ENCODE peak calls at places on chromosomes 3 and 15, in seven cellular contexts. One of them, this sample, is unnamed.

GRCh38 chr15:101732772-101733171 is 8.5 kb upstream of the TARS3 start:
- DNase-seq in psoas muscle: no peak
- DNase-seq in WERI-Rb-1: no peak
- DNase-seq in dorsolateral prefrontal cortex: no peak
- DNase-seq in BJ: no peak
- DNase-seq in Peyer's patch: no peak
- DNase-seq in HepG2: no peak
- DNase-seq in this sample: no peak

GRCh38 chr3:147008886-147009285 is 397.5 kb downstream of the ZIC4 start:
- DNase-seq in psoas muscle: no peak
- DNase-seq in BJ: peak
- DNase-seq in WERI-Rb-1: no peak
- DNase-seq in dorsolateral prefrontal cortex: no peak
- DNase-seq in HepG2: no peak
- DNase-seq in Peyer's patch: no peak
- DNase-seq in this sample: no peak

GRCh38 chr3:192727032-192727847 is at the start of gene FGF12:
- DNase-seq in WERI-Rb-1: peak
- DNase-seq in psoas muscle: peak
- DNase-seq in Peyer's patch: peak
- DNase-seq in dorsolateral prefrontal cortex: peak
- DNase-seq in HepG2: peak
- DNase-seq in BJ: no peak
- DNase-seq in this sample: peak

GRCh38 chr15:40338921-40339620 is 1.7 kb downstream of the CCDC9B start:
- DNase-seq in BJ: peak
- DNase-seq in dorsolateral prefrontal cortex: no peak
- DNase-seq in HepG2: peak
- DNase-seq in psoas muscle: peak
- DNase-seq in WERI-Rb-1: no peak
- DNase-seq in Peyer's patch: no peak
- DNase-seq in this sample: peak

GRCh38 chr3:78077178-78077577 is 1037.3 kb downstream of the ROBO2 start:
- DNase-seq in HepG2: no peak
- DNase-seq in Peyer's patch: no peak
- DNase-seq in dorsolateral prefrontal cortex: no peak
- DNase-seq in psoas muscle: no peak
- DNase-seq in WERI-Rb-1: no peak
- DNase-seq in BJ: no peak
- DNase-seq in this sample: no peak

GRCh38 chr3:177071496-177072156 is 125.7 kb downstream of the TBL1XR1 start:
- DNase-seq in BJ: no peak
- DNase-seq in Peyer's patch: no peak
- DNase-seq in WERI-Rb-1: no peak
- DNase-seq in HepG2: no peak
- DNase-seq in dorsolateral prefrontal cortex: no peak
- DNase-seq in psoas muscle: no peak
- DNase-seq in this sample: no peak

GRCh38 chr15:59614153-59614552 is 2.6 kb downstream of the GCNT3 start:
- DNase-seq in dorsolateral prefrontal cortex: no peak
- DNase-seq in WERI-Rb-1: no peak
- DNase-seq in psoas muscle: no peak
- DNase-seq in BJ: no peak
- DNase-seq in HepG2: no peak
- DNase-seq in Peyer's patch: no peak
- DNase-seq in this sample: no peak

GRCh38 chr3:33883538-33884203 is 85.2 kb downstream of the PDCD6IP start:
- DNase-seq in HepG2: peak
- DNase-seq in psoas muscle: no peak
- DNase-seq in dorsolateral prefrontal cortex: peak
- DNase-seq in Peyer's patch: no peak
- DNase-seq in WERI-Rb-1: peak
- DNase-seq in BJ: no peak
- DNase-seq in this sample: no peak

GRCh38 chr15:94266000-94266399 is 34.6 kb downstream of the MCTP2 start:
- DNase-seq in HepG2: peak
- DNase-seq in dorsolateral prefrontal cortex: no peak
- DNase-seq in BJ: no peak
- DNase-seq in Peyer's patch: no peak
- DNase-seq in psoas muscle: no peak
- DNase-seq in WERI-Rb-1: no peak
- DNase-seq in this sample: no peak

GRCh38 chr3:188827593-188827992 is 344.2 kb upstream of the TPRG1 start:
- DNase-seq in Peyer's patch: no peak
- DNase-seq in HepG2: no peak
- DNase-seq in dorsolateral prefrontal cortex: no peak
- DNase-seq in WERI-Rb-1: no peak
- DNase-seq in psoas muscle: no peak
- DNase-seq in BJ: no peak
- DNase-seq in this sample: no peak

GRCh38 chr3:177679568-177680441 is 482.5 kb upstream of the TBL1XR1 start:
- DNase-seq in Peyer's patch: no peak
- DNase-seq in WERI-Rb-1: no peak
- DNase-seq in HepG2: no peak
- DNase-seq in psoas muscle: peak
- DNase-seq in dorsolateral prefrontal cortex: no peak
- DNase-seq in BJ: no peak
- DNase-seq in this sample: no peak

GRCh38 chr3:85081191-85081895 is 122.6 kb downstream of the CADM2 start:
- DNase-seq in dorsolateral prefrontal cortex: peak
- DNase-seq in psoas muscle: no peak
- DNase-seq in BJ: no peak
- DNase-seq in WERI-Rb-1: no peak
- DNase-seq in HepG2: no peak
- DNase-seq in Peyer's patch: no peak
- DNase-seq in this sample: no peak

GRCh38 chr15:70584441-70584837 is 178.9 kb downstream of the UACA start:
- DNase-seq in dorsolateral prefrontal cortex: no peak
- DNase-seq in HepG2: no peak
- DNase-seq in BJ: no peak
- DNase-seq in psoas muscle: no peak
- DNase-seq in Peyer's patch: no peak
- DNase-seq in WERI-Rb-1: no peak
- DNase-seq in this sample: no peak

GRCh38 chr15:72236381-72237285 is 5.6 kb upstream of the PKM start:
- DNase-seq in dorsolateral prefrontal cortex: peak
- DNase-seq in BJ: no peak
- DNase-seq in WERI-Rb-1: peak
- DNase-seq in HepG2: no peak
- DNase-seq in psoas muscle: no peak
- DNase-seq in Peyer's patch: no peak
- DNase-seq in this sample: no peak

GRCh38 chr3:138649134-138649533 is 40.6 kb downstream of the FAIM start:
- DNase-seq in dorsolateral prefrontal cortex: no peak
- DNase-seq in HepG2: no peak
- DNase-seq in WERI-Rb-1: no peak
- DNase-seq in BJ: no peak
- DNase-seq in psoas muscle: no peak
- DNase-seq in Peyer's patch: no peak
- DNase-seq in this sample: no peak

GRCh38 chr3:44915702-44916438 is 41.5 kb downstream of the TGM4 start:
- DNase-seq in BJ: no peak
- DNase-seq in Peyer's patch: no peak
- DNase-seq in HepG2: peak
- DNase-seq in psoas muscle: no peak
- DNase-seq in dorsolateral prefrontal cortex: no peak
- DNase-seq in WERI-Rb-1: no peak
- DNase-seq in this sample: no peak
- TF ChIP-seq CTCF in BJ: no peak
- TF ChIP-seq CTCF in Peyer's patch: no peak
- TF ChIP-seq CTCF in HepG2: no peak
- TF ChIP-seq CTCF in psoas muscle: no peak
- TF ChIP-seq CTCF in dorsolateral prefrontal cortex: no peak
- TF ChIP-seq CTCF in WERI-Rb-1: no peak
- TF ChIP-seq CTCF in this sample: no peak

DNA sequence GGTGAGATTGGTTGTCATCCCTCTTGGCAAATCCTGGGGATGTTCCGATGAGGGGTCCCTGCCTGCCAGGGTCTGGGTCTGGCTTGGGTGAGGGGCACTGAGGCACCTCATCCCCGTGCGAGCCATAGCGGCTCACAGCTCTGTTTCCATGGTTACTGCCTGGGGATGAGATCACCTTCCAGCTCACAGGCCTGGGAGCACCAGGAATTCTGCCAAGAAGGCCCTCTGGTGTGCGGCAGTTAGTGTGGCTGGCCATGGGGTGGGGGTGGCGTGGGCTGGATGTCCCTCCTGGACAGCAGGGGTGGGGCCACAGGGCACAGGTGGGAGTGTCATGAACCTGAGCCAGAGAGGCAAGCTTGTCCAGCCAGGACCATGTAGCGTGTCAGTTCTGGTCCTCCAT is 22.1 kb upstream of the PRR23E start:
- DNase-seq in WERI-Rb-1: peak
- DNase-seq in psoas muscle: no peak
- DNase-seq in HepG2: no peak
- DNase-seq in dorsolateral prefrontal cortex: peak
- DNase-seq in Peyer's patch: no peak
- DNase-seq in BJ: peak
- DNase-seq in this sample: no peak
- TF ChIP-seq CTCF in WERI-Rb-1: no peak
- TF ChIP-seq CTCF in psoas muscle: no peak
- TF ChIP-seq CTCF in HepG2: no peak
- TF ChIP-seq CTCF in dorsolateral prefrontal cortex: no peak
- TF ChIP-seq CTCF in Peyer's patch: no peak
- TF ChIP-seq CTCF in BJ: peak
- TF ChIP-seq CTCF in this sample: no peak

GRCh38 chr3:46371802-46372340 is 1.1 kb downstream of the CCR5 start:
- DNase-seq in HepG2: no peak
- DNase-seq in psoas muscle: no peak
- DNase-seq in Peyer's patch: no peak
- DNase-seq in WERI-Rb-1: no peak
- DNase-seq in dorsolateral prefrontal cortex: no peak
- DNase-seq in BJ: no peak
- DNase-seq in this sample: no peak

GRCh38 chr3:46375214-46375613 is 4.5 kb downstream of the CCR5 start:
- DNase-seq in Peyer's patch: no peak
- DNase-seq in HepG2: no peak
- DNase-seq in WERI-Rb-1: no peak
- DNase-seq in dorsolateral prefrontal cortex: no peak
- DNase-seq in psoas muscle: no peak
- DNase-seq in BJ: no peak
- DNase-seq in this sample: no peak

GRCh38 chr3:46374755-46375154 is 4.0 kb downstream of the CCR5 start:
- DNase-seq in HepG2: no peak
- DNase-seq in dorsolateral prefrontal cortex: no peak
- DNase-seq in WERI-Rb-1: no peak
- DNase-seq in BJ: no peak
- DNase-seq in Peyer's patch: no peak
- DNase-seq in psoas muscle: no peak
- DNase-seq in this sample: no peak

GRCh38 chr3:46370784-46371183 is at the start of gene CCR5:
- DNase-seq in psoas muscle: no peak
- DNase-seq in WERI-Rb-1: no peak
- DNase-seq in HepG2: no peak
- DNase-seq in BJ: no peak
- DNase-seq in Peyer's patch: no peak
- DNase-seq in dorsolateral prefrontal cortex: no peak
- DNase-seq in this sample: no peak

GRCh38 chr3:46372492-46373359 is 2.0 kb downstream of the CCR5 start:
- DNase-seq in HepG2: no peak
- DNase-seq in Peyer's patch: no peak
- DNase-seq in psoas muscle: no peak
- DNase-seq in dorsolateral prefrontal cortex: no peak
- DNase-seq in WERI-Rb-1: no peak
- DNase-seq in BJ: no peak
- DNase-seq in this sample: no peak
- TF ChIP-seq CTCF in HepG2: peak
- TF ChIP-seq CTCF in Peyer's patch: peak
- TF ChIP-seq CTCF in psoas muscle: peak
- TF ChIP-seq CTCF in dorsolateral prefrontal cortex: peak
- TF ChIP-seq CTCF in WERI-Rb-1: peak
- TF ChIP-seq CTCF in BJ: peak
- TF ChIP-seq CTCF in this sample: peak

DNA sequence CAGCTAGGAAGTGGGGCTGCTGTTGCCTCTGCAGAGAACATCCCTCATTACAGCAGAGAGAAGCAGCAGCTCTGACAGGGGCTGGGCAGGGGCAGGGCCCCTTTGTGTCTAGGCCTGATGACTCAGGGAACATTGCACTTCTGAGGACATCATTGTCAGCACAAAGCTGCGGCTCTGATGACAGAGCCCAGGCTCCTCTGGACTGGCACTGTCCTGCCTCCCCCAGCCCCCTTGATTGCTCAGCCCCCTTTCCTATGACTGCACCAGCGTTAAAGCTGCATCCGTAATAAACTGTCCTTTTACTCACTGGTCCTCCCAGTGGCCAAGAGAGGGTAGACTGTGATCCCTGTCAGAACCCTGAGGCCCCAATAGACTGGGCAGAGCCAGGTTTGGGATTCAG is 18.3 kb downstream of the TRH start:
- DNase-seq in Peyer's patch: no peak
- DNase-seq in BJ: no peak
- DNase-seq in psoas muscle: no peak
- DNase-seq in WERI-Rb-1: peak
- DNase-seq in dorsolateral prefrontal cortex: no peak
- DNase-seq in HepG2: peak
- DNase-seq in this sample: no peak
- TF ChIP-seq CTCF in Peyer's patch: no peak
- TF ChIP-seq CTCF in BJ: peak
- TF ChIP-seq CTCF in psoas muscle: no peak
- TF ChIP-seq CTCF in WERI-Rb-1: peak
- TF ChIP-seq CTCF in dorsolateral prefrontal cortex: no peak
- TF ChIP-seq CTCF in HepG2: peak
- TF ChIP-seq CTCF in this sample: peak

GRCh38 chr3:25690768-25691548 is 26.3 kb upstream of the TOP2B start:
- DNase-seq in BJ: no peak
- DNase-seq in dorsolateral prefrontal cortex: no peak
- DNase-seq in psoas muscle: no peak
- DNase-seq in WERI-Rb-1: no peak
- DNase-seq in HepG2: no peak
- DNase-seq in Peyer's patch: no peak
- DNase-seq in this sample: no peak
- TF ChIP-seq CTCF in BJ: no peak
- TF ChIP-seq CTCF in dorsolateral prefrontal cortex: no peak
- TF ChIP-seq CTCF in psoas muscle: no peak
- TF ChIP-seq CTCF in WERI-Rb-1: no peak
- TF ChIP-seq CTCF in HepG2: no peak
- TF ChIP-seq CTCF in Peyer's patch: no peak
- TF ChIP-seq CTCF in this sample: no peak

GRCh38 chr3:52233968-52234367 is 5.0 kb downstream of the TWF2 start:
- DNase-seq in BJ: no peak
- DNase-seq in HepG2: no peak
- DNase-seq in dorsolateral prefrontal cortex: peak
- DNase-seq in psoas muscle: peak
- DNase-seq in WERI-Rb-1: no peak
- DNase-seq in Peyer's patch: no peak
- DNase-seq in this sample: peak

GRCh38 chr3:52232279-52233107 is 6.5 kb downstream of the TWF2 start:
- DNase-seq in HepG2: no peak
- DNase-seq in WERI-Rb-1: no peak
- DNase-seq in BJ: no peak
- DNase-seq in psoas muscle: peak
- DNase-seq in Peyer's patch: peak
- DNase-seq in dorsolateral prefrontal cortex: no peak
- DNase-seq in this sample: no peak

GRCh38 chr3:52233108-52233591 is 5.8 kb downstream of the TWF2 start:
- DNase-seq in Peyer's patch: peak
- DNase-seq in BJ: no peak
- DNase-seq in HepG2: no peak
- DNase-seq in dorsolateral prefrontal cortex: no peak
- DNase-seq in WERI-Rb-1: no peak
- DNase-seq in psoas muscle: peak
- DNase-seq in this sample: no peak

GRCh38 chr3:52236424-52236886 is 2.5 kb downstream of the TWF2 start:
- DNase-seq in HepG2: no peak
- DNase-seq in Peyer's patch: peak
- DNase-seq in WERI-Rb-1: no peak
- DNase-seq in BJ: no peak
- DNase-seq in dorsolateral prefrontal cortex: no peak
- DNase-seq in psoas muscle: peak
- DNase-seq in this sample: peak

GRCh38 chr3:52234516-52235447 is 4.2 kb downstream of the TWF2 start:
- DNase-seq in psoas muscle: peak
- DNase-seq in Peyer's patch: peak
- DNase-seq in dorsolateral prefrontal cortex: no peak
- DNase-seq in WERI-Rb-1: no peak
- DNase-seq in BJ: no peak
- DNase-seq in HepG2: no peak
- DNase-seq in this sample: peak
- TF ChIP-seq CTCF in psoas muscle: peak
- TF ChIP-seq CTCF in Peyer's patch: no peak
- TF ChIP-seq CTCF in dorsolateral prefrontal cortex: no peak
- TF ChIP-seq CTCF in WERI-Rb-1: no peak
- TF ChIP-seq CTCF in BJ: no peak
- TF ChIP-seq CTCF in HepG2: no peak
- TF ChIP-seq CTCF in this sample: peak

This sample was measured in left ventricle myocardium inferior.